ENCODE peak calls at places on chromosomes 16 and 17, in eight cellular contexts. S is K562, N is neural progenitor cell, T is fibroblast of lung, J is IMR-90, V is PC-9, U is GM23248, H is SK-N-SH. A is an unnamed sample. For H4K20me1, the result is how much of the 10 kb centered on the place peaks cover.

GRCh38 chr16:66359811-66360608 is 6.5 kb upstream of the CDH5 start:
- DNase-seq in S (no peak), N (no peak), T (no peak), J (no peak), V (no peak), U (no peak), H (no peak), A (no peak)

GRCh38 chr17:12622726-12623125 is 43.0 kb upstream of the MYOCD start:
- DNase-seq in S (no peak), N (no peak), T (no peak), J (peak), V (no peak), U (no peak), H (no peak), A (no peak)

GRCh38 chr16:31354394-31355291 is at the start of gene ITGAX:
- DNase-seq in S (peak), N (no peak), T (peak), J (peak), V (peak), U (peak), H (peak), A (peak)

GRCh38 chr17:10790491-10791401 is 13.2 kb downstream of the TMEM238L start:
- DNase-seq in S (peak), N (no peak), T (no peak), J (no peak), V (no peak), U (peak), H (no peak), A (no peak)

GRCh38 chr17:77291591-77292386 is 151.0 kb downstream of the SEC14L1 start:
- DNase-seq in S (no peak), N (no peak), T (peak), J (no peak), V (no peak), U (no peak), H (no peak), A (peak)

GRCh38 chr16:76201385-76201784 is 75.8 kb upstream of the CNTNAP4 start:
- DNase-seq in S (no peak), N (no peak), T (no peak), J (no peak), V (no peak), U (no peak), H (no peak), A (no peak)

GRCh38 chr16:84061236-84061830 is 18.7 kb upstream of the SLC38A8 start:
- DNase-seq in S (no peak), N (no peak), T (no peak), J (no peak), V (no peak), U (no peak), H (no peak), A (peak)

GRCh38 chr16:8087597-8088279 is 502.6 kb downstream of the TMEM114 start:
- DNase-seq in S (peak), N (no peak), T (no peak), J (no peak), V (no peak), U (no peak), H (no peak), A (no peak)

GRCh38 chr16:11639925-11640899 is 28.0 kb upstream of the SNN start:
- DNase-seq in S (no peak), N (peak), T (peak), J (peak), V (peak), U (peak), H (no peak), A (peak)

GRCh38 chr17:69141802-69142472 is at the start of gene ABCA6:
- DNase-seq in S (no peak), N (no peak), T (peak), J (no peak), V (no peak), U (peak), H (no peak), A (peak)

GRCh38 chr16:57184890-57185445 is 871 bp downstream of the PSME3IP1 start:
- DNase-seq in S (no peak), N (peak), T (no peak), J (no peak), V (no peak), U (no peak), H (peak), A (no peak)

GRCh38 chr17:45987706-45988105 is 11.3 kb upstream of the STH start:
- DNase-seq in S (no peak), N (no peak), T (no peak), J (no peak), V (no peak), U (no peak), H (no peak), A (peak)

GRCh38 chr17:17876959-17877547 is 40.3 kb upstream of the SREBF1 start:
- DNase-seq in S (no peak), N (no peak), T (peak), J (peak), V (no peak), U (peak), H (no peak), A (no peak)

GRCh38 chr17:76539631-76540271 is at the start of gene PRCD:
- DNase-seq in S (no peak), N (peak), T (no peak), J (no peak), V (no peak), U (no peak), H (peak), A (peak)

GRCh38 chr16:66605177-66605999 is 884 bp downstream of the CMTM3 start:
- DNase-seq in S (peak), N (peak), T (peak), J (peak), V (peak), U (peak), H (peak), A (peak)

GRCh38 chr16:79610771-79611170 is 10.2 kb upstream of the MAF start:
- DNase-seq in S (no peak), N (no peak), T (peak), J (no peak), V (no peak), U (no peak), H (no peak), A (peak)

GRCh38 chr17:79836952-79837887 is 2.0 kb downstream of the CBX4 start:
- DNase-seq in S (no peak), N (peak), T (peak), J (peak), V (peak), U (peak), H (peak), A (peak)

GRCh38 chr17:17724991-17725852 is 44.0 kb downstream of the RAI1 start:
- DNase-seq in S (no peak), N (peak), T (no peak), J (no peak), V (no peak), U (no peak), H (peak), A (peak)

GRCh38 chr17:80441598-80442304 is 26.8 kb downstream of the ENDOV start:
- DNase-seq in S (no peak), N (no peak), T (no peak), J (no peak), V (no peak), U (no peak), H (no peak), A (no peak)

GRCh38 chr17:77233635-77234334 is 93.0 kb downstream of the SEC14L1 start:
- DNase-seq in S (peak), N (no peak), T (peak), J (peak), V (no peak), U (peak), H (no peak), A (peak)

GRCh38 chr16:9183682-9184353 is 92.4 kb downstream of the HAPSTR1 start:
- DNase-seq in S (peak), N (no peak), T (no peak), J (no peak), V (no peak), U (no peak), H (no peak), A (no peak)

GRCh38 chr16:57585051-57585687 is 42.7 kb downstream of the ADGRG5 start:
- DNase-seq in S (no peak), N (no peak), T (no peak), J (no peak), V (no peak), U (no peak), H (no peak), A (no peak)

GRCh38 chr17:70110443-70110880 is 35.4 kb downstream of the KCNJ16 start:
- DNase-seq in S (no peak), N (no peak), T (peak), J (peak), V (no peak), U (peak), H (no peak), A (no peak)

GRCh38 chr16:77975942-77976341 is 46.4 kb upstream of the CLEC3A start:
- DNase-seq in S (no peak), N (no peak), T (no peak), J (no peak), V (no peak), U (no peak), H (no peak), A (no peak)

GRCh38 chr17:19024101-19025078 is 19.8 kb upstream of the FAM83G start:
- DNase-seq in S (no peak), N (no peak), T (no peak), J (peak), V (peak), U (peak), H (no peak), A (peak)

GRCh38 chr17:75191584-75191983 is 8.8 kb upstream of the SUMO2 start:
- DNase-seq in S (peak), N (no peak), T (peak), J (peak), V (no peak), U (peak), H (no peak), A (no peak)

GRCh38 chr17:27746881-27747280 is 53.4 kb downstream of the NOS2 start:
- DNase-seq in S (no peak), N (no peak), T (no peak), J (no peak), V (no peak), U (no peak), H (no peak), A (no peak)

GRCh38 chr16:79509221-79509631 is 91.3 kb downstream of the MAF start:
- DNase-seq in S (no peak), N (peak), T (no peak), J (no peak), V (no peak), U (no peak), H (peak), A (no peak)

GRCh38 chr16:53899471-53899870 is 195.5 kb downstream of the FTO start:
- DNase-seq in S (no peak), N (no peak), T (peak), J (no peak), V (no peak), U (peak), H (no peak), A (no peak)

GRCh38 chr17:18028684-18029540 is 10.1 kb downstream of the ATPAF2 start:
- DNase-seq in S (no peak), N (no peak), T (no peak), J (no peak), V (no peak), U (no peak), H (peak), A (no peak)

GRCh38 chr16:88920618-88921602 is 54.5 kb upstream of the PABPN1L start:
- DNase-seq in S (no peak), N (no peak), T (peak), J (peak), V (peak), U (peak), H (peak), A (peak)

GRCh38 chr16:83513006-83513755 is 294.6 kb upstream of the HSBP1 start:
- DNase-seq in S (no peak), N (no peak), T (peak), J (peak), V (no peak), U (peak), H (no peak), A (peak)

GRCh38 chr16:85037050-85037410 is 9.4 kb downstream of the KIAA0513 start:
- DNase-seq in S (no peak), N (no peak), T (peak), J (peak), V (peak), U (peak), H (no peak), A (no peak)

GRCh38 chr16:28537964-28538732 is 626 bp downstream of the NUPR1 start:
- DNase-seq in S (no peak), N (no peak), T (no peak), J (no peak), V (no peak), U (no peak), H (no peak), A (no peak)

GRCh38 chr16:9801651-9802050 is 380.6 kb downstream of the GRIN2A start:
- DNase-seq in S (no peak), N (no peak), T (no peak), J (no peak), V (no peak), U (no peak), H (no peak), A (no peak)

GRCh38 chr16:3949946-3950342 is 69.4 kb upstream of the CREBBP start:
- DNase-seq in S (no peak), N (no peak), T (no peak), J (no peak), V (no peak), U (no peak), H (no peak), A (no peak)
- H3K4me3 ChIP-seq in S (no peak), N (no peak), T (peak), J (peak), V (no peak), U (peak), H (no peak), A (peak)

GRCh38 chr17:81476097-81476496 is 36.5 kb downstream of the ACTG1 start:
- DNase-seq in S (no peak), N (no peak), T (no peak), J (no peak), V (no peak), U (no peak), H (no peak), A (no peak)

GRCh38 chr17:81477173-81477572 is 35.4 kb downstream of the ACTG1 start:
- DNase-seq in S (no peak), N (no peak), T (no peak), J (no peak), V (no peak), U (no peak), H (no peak), A (no peak)

GRCh38 chr17:81473019-81473418 is 39.6 kb downstream of the ACTG1 start:
- DNase-seq in S (no peak), N (no peak), T (no peak), J (no peak), V (no peak), U (no peak), H (no peak), A (no peak)

GRCh38 chr17:81476635-81477034 is 36.0 kb downstream of the ACTG1 start:
- DNase-seq in S (no peak), N (no peak), T (no peak), J (no peak), V (no peak), U (no peak), H (no peak), A (no peak)

GRCh38 chr17:81474958-81475357 is 37.6 kb downstream of the ACTG1 start:
- DNase-seq in S (no peak), N (no peak), T (no peak), J (no peak), V (no peak), U (no peak), H (no peak), A (no peak)
- H4K20me1 ChIP-seq in S (under half), N (under half), T (under half), J (under half), V (under half), U (under half), H (under half), A (under half)

DNA sequence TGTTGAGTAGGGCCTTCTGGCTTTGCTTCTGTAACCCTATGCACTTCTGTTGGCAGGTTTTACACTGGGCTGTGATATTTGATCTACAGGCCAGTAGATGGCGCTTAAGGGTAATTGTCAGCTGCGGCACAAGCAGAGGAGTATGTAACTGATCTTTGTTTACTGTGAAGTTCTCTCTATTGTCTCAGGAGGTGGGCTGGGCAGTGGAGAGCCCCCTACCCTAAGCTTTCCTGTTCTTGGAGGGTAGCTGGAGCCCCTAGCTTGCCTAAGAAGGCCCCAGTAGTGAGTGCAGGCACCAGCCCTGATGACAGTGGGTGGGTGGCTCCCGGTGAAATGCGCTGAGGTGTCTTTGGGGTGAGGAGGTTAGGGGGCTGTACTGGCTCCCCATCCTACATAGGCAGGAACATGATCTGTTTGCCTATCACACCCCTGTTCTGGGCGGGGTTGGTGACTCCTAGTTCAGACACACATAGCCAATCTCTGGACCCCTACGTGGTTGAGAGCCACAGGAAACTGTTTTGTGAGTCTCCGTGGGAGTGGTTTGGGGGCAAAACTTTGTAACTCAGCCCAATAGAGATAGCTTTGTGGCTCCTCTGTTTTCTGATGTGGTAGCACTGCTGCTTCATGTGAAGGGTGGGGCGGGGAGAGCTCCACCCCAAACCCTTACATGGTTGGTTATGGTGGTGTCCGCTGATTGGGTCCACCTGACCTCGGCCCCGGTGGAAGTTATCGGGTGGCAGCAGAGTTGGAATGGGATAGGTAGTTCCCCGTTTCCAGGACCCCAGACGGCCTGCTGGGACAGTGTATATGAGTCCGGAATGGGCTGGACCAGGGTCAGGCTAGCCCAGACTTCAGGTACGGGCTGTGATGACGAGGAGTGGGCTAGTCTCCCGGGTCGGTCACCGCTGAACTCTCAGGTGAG is 60.4 kb downstream of the SLFN11 start:
- DNase-seq in S (peak), N (peak), T (peak), J (peak), V (peak), U (peak), H (peak), A (peak)
- H3K4me3 ChIP-seq in S (no peak), N (no peak), T (no peak), J (no peak), V (no peak), U (peak), H (no peak), A (no peak)

DNA sequence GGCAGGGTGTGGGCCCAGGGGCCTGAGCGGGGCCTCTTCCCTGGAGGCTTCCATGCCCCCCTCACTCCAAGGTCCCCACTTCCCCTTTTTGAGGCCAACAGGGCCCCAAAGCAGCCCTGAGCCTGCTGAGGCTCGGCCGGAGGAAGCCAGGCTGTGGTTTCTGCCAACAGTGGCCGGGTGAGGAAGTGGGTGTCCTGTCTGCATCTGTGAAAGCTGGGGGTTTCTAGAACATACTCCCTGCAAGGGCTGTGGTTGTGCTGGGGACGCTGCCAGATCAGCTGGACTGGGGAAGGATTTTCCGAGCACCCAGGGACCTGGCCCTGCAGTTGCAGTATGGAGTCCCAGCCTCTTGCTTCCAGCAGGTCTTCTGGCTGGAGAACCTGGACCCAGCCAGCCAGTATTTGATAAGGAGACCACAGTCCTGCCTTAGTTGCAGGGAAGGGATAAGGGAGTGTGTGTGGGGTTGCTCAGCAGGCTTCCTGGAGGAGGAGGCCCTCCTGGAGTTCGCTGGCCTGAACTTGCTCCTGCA is 15.7 kb downstream of the ADCY7 start:
- DNase-seq in S (peak), N (no peak), T (peak), J (no peak), V (no peak), U (no peak), H (no peak), A (peak)
- H4K20me1 ChIP-seq in S (under half), N (under half), T (under half), J (under half), V (under half), U (under half), H (under half), A (half or more)

GRCh38 chr17:42509409-42509808 is 26.6 kb upstream of the NAGLU start:
- DNase-seq in S (no peak), N (no peak), T (no peak), J (no peak), V (no peak), U (no peak), H (no peak), A (no peak)

GRCh38 chr17:42509916-42510315 is 26.1 kb upstream of the NAGLU start:
- DNase-seq in S (no peak), N (no peak), T (no peak), J (no peak), V (no peak), U (no peak), H (no peak), A (no peak)

GRCh38 chr17:42512246-42512645 is 23.8 kb upstream of the NAGLU start:
- DNase-seq in S (no peak), N (no peak), T (no peak), J (no peak), V (no peak), U (no peak), H (no peak), A (no peak)

GRCh38 chr17:42507671-42508070 is 28.4 kb upstream of the NAGLU start:
- DNase-seq in S (no peak), N (no peak), T (no peak), J (no peak), V (no peak), U (no peak), H (no peak), A (no peak)

DNA sequence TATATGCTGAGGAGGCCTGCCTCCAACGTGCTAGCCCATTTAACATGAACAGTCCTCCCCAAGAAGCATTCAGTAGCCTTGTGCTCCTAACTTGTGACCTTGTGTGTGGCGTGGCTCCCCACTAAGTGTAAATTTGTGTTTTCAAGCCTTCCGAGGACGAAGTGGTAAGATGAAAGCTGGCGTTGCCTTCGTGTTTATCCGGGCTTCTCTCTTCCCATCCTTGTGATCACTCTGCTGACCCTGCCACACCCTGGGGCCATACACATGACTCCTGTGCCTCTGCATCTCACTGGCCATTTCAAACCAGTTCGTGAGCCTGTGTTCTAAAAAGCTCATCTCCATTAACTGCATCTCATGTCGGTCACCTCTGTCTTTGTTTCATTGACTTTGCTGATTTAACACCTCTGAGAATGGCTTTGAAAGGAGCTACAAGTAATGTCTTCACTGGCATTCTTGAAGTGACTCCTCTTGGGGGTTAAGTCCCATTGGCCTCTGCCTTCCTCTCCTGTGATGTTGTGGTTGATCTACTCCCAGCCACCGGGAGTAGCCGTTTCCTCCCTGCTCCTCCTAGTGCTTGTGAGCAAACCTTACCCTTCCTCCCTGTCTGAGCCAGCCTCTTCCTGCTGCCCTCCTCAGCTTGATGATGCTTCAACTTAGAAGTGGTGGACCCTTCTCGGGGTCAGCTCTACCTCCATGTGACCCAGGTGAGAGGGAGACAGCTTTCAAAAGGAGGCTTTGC is 27.4 kb upstream of the NAGLU start:
- DNase-seq in S (no peak), N (no peak), T (no peak), J (no peak), V (no peak), U (no peak), H (no peak), A (no peak)
- H3K4me3 ChIP-seq in S (no peak), N (no peak), T (no peak), J (no peak), V (no peak), U (no peak), H (no peak), A (no peak)

A was measured in osteoblast.